ENCODE peak calls at places on chromosomes 7 and 10, in four cellular contexts. M is upper lobe of right lung, G is Calu3, D is cardiac fibroblast. Q is an unnamed sample.

GRCh38 chr7:102264367-102264891 is 22.2 kb upstream of the SH2B2 start:
- DNase-seq in M (no peak), G (no peak), D (peak), Q (no peak)

GRCh38 chr7:90892213-90892612 is 296.1 kb downstream of the CDK14 start:
- DNase-seq in M (no peak), G (no peak), D (peak), Q (no peak)

GRCh38 chr7:101018271-101019167 is 1.4 kb upstream of the MUC17 start:
- DNase-seq in M (no peak), G (no peak), D (no peak), Q (no peak)

GRCh38 chr7:151568951-151569652 is 49.4 kb upstream of the RHEB start:
- DNase-seq in M (no peak), G (no peak), D (no peak), Q (no peak)

GRCh38 chr7:156816943-156817572 is 75.9 kb downstream of the LMBR1 start:
- DNase-seq in M (no peak), G (no peak), D (peak), Q (no peak)

GRCh38 chr10:87053577-87054181 is 33.6 kb downstream of the FAM25A start:
- DNase-seq in M (no peak), G (no peak), D (no peak), Q (no peak)

GRCh38 chr10:58335306-58336005 is 650 bp downstream of the UBE2D1 start:
- DNase-seq in M (peak), G (peak), D (peak), Q (no peak)

GRCh38 chr10:7541137-7542087 is 125.4 kb downstream of the ITIH5 start:
- DNase-seq in M (no peak), G (no peak), D (no peak), Q (no peak)

GRCh38 chr7:158495780-158496179 is 91.8 kb downstream of the PTPRN2 start:
- DNase-seq in M (no peak), G (peak), D (peak), Q (no peak)

GRCh38 chr7:33590902-33591301 is 314.4 kb upstream of the BMPER start:
- DNase-seq in M (no peak), G (no peak), D (peak), Q (no peak)

DNA sequence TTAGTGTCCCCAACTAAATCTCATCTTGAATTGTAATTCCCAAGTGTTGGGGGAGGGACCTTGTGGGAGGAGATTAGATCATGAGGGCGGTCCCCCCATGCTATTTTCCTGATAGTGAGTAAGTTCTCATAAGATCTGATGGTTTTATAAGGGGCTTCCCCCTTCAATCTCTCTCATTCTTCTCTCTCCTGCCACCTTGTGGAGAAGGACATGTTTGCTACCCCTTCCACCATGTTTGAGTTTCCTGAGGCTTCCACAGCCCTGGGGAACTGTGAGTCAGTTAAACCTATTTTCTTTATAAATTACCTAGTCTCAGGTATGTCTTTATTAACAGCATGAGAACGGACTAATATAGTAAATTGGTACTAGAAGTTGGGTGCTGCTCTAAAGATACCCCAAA is 365.6 kb downstream of the ANKRD7 start:
- DNase-seq in M (no peak), G (peak), D (no peak), Q (no peak)
- TF ChIP-seq CTCF in M (peak), G (no peak), D (peak), Q (peak)

GRCh38 chr10:124564881-124565280 is 103.3 kb downstream of the LHPP start:
- DNase-seq in M (no peak), G (no peak), D (no peak), Q (peak)

GRCh38 chr10:124566222-124566888 is 104.7 kb downstream of the LHPP start:
- DNase-seq in M (peak), G (no peak), D (no peak), Q (no peak)

GRCh38 chr10:124566981-124567835 is 105.6 kb downstream of the LHPP start:
- DNase-seq in M (peak), G (no peak), D (no peak), Q (peak)

GRCh38 chr10:124563320-124563719 is 101.7 kb downstream of the LHPP start:
- DNase-seq in M (no peak), G (no peak), D (no peak), Q (no peak)

GRCh38 chr10:124565565-124566221 is 104.1 kb downstream of the LHPP start:
- DNase-seq in M (peak), G (peak), D (peak), Q (peak)
- TF ChIP-seq CTCF in M (peak), G (peak), D (peak), Q (peak)

DNA sequence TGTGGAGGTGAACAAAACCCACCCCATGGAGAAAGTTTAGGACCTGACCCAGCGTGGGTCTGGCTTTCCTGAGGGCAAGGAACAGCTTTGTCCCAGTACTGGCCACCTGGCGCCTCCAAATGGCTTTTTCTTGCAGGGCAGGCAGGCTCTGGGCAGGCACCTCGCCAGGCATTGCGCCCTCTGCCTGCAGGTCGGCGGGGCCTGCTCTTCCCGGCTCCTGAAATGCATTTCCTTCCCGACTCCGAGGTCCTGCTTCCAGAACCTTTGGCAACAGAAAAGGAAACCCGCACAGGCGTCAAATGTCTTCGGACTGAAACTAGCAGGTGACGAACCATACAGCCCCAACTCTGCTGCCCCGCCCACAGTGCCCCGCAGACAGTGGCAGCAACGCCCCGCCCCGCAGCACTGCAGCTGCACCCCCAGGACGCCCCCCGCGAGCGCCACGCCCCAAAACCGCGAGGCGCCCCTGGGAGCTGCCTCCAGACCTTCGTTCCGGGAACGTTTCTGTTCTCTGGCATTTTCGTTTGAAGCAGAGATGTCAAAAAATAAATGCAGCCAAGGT is 65.5 kb downstream of the C10orf143 start:
- DNase-seq in M (peak), G (no peak), D (no peak), Q (no peak)
- TF ChIP-seq CTCF in M (no peak), G (no peak), D (no peak), Q (peak)

DNA sequence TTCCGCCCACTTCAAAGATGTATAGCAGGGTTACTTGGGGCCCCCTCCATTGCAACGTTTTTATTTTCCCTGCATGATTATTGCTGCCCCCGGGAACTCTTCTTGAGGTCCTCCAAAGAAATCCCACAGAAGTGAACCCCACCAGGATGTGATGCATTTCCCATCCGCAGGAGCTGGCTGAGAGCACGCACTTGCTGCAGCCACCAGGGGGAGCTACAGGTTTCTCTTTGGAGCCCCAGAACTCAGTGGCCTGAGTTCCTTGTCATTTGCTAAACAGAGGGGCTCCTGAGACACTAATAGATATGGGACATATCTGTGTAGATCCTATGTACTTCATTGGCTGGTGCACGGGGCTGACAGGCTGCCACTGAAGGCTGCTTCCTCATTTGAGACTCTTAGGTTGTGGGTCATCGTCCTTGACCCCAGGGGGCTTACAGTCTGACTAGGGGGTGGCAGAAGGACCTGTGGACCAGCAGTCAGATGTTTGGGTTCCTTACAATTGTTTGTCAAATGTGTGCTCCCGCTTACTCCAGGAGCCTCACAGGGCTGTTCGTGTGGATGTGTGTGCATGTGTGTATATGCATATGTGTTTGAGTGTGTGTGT is 52.3 kb upstream of the ENO4 start:
- DNase-seq in M (peak), G (peak), D (peak), Q (no peak)
- TF ChIP-seq CTCF in M (peak), G (peak), D (peak), Q (peak)

Q was measured in chondrocyte.